ENCODE peak calls at places on chromosomes 2 and 18, in seven cellular contexts. D, I, G, Y, W, J and L are unnamed samples. For H3K4me1, the result is how much of the 10 kb centered on the place peaks cover.

GRCh38 chr2:99600929-99601680 is 111.3 kb upstream of the REV1 start:
- DNase-seq in G (no peak), J (no peak), W (no peak), I (no peak), Y (no peak), D (no peak), L (no peak)

GRCh38 chr2:177670791-177671528 is 278.4 kb downstream of the AGPS start:
- DNase-seq in Y (no peak), I (no peak), G (no peak), W (no peak), D (no peak), J (no peak), L (no peak)

GRCh38 chr2:10534514-10535250 is 86.6 kb upstream of the ODC1 start:
- DNase-seq in G (no peak), I (peak), Y (no peak), D (no peak), W (no peak), J (no peak), L (no peak)

GRCh38 chr2:69306897-69307695 is 79.9 kb downstream of the GFPT1 start:
- DNase-seq in I (peak), J (peak), G (peak), Y (peak), W (no peak), D (peak), L (no peak)

GRCh38 chr2:240702640-240703011 is 11.0 kb downstream of the AQP12A start:
- DNase-seq in J (no peak), W (no peak), G (peak), Y (no peak), I (peak), D (no peak), L (no peak)

GRCh38 chr2:142586693-142587432 is 290.6 kb upstream of the KYNU start:
- DNase-seq in G (no peak), Y (no peak), D (no peak), W (no peak), I (peak), J (no peak), L (no peak)

GRCh38 chr2:125085904-125086303 is 1060.8 kb downstream of the CNTNAP5 start:
- DNase-seq in Y (no peak), D (no peak), G (no peak), I (no peak), W (no peak), J (no peak), L (no peak)

GRCh38 chr18:79973517-79973916 is 9.1 kb downstream of the HSBP1L1 start:
- DNase-seq in Y (no peak), J (no peak), D (no peak), W (no peak), I (no peak), G (no peak), L (no peak)

GRCh38 chr2:129868151-129868550 is 111.3 kb upstream of the RAB6C start:
- DNase-seq in J (no peak), Y (no peak), D (no peak), G (no peak), I (no peak), W (no peak), L (no peak)

GRCh38 chr2:173997779-173998178 is 32.6 kb upstream of the SP3 start:
- DNase-seq in G (no peak), W (no peak), Y (no peak), D (no peak), J (no peak), I (no peak), L (no peak)

GRCh38 chr18:58552057-58552461 is 76.8 kb downstream of the ALPK2 start:
- DNase-seq in I (no peak), W (no peak), Y (no peak), D (no peak), G (no peak), J (no peak), L (no peak)

GRCh38 chr2:126911111-126911796 is 12.6 kb downstream of the TEX51 start:
- DNase-seq in Y (no peak), G (no peak), J (no peak), W (no peak), I (peak), D (no peak), L (no peak)

GRCh38 chr18:23283933-23284430 is 148.7 kb downstream of the CABLES1 start:
- DNase-seq in Y (no peak), J (no peak), D (no peak), I (no peak), G (no peak), W (no peak), L (no peak)

DNA sequence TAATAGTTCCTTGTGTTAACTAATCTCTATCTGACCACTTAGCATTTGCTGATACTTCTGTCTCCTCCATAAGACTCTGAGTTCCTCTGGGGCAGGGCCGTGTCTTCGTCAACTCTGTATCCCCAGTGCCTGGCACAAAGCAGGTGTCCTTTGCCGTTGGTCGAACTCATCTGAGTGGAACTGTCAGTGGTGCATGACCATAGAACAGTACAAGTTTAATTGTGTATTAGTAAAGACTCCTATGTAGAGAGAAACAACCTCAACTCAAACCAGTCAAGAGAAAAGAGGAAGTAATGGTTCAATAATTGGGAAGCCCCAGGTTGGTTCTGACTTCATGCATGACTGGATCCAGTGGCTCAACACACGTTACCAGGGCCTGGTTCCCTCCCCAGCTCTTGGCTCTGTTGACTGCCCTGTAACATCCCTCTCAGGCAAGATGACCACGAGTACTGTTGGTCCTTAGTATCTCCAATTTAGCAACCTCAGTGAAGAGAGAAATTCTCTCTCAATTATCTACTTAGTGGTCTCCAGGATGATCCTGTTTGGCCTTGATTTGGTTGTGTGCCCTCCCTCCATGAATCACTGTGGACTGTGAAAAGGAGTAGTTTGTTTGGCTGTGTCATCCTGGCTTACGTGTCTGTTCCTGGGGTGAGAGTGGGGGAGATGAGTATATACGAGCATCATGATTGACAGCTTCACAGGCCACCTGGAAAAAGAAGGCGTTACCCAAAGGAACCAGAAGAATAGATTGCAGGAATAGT is 58.5 kb upstream of the MSH6 start:
- DNase-seq in W (no peak), Y (no peak), I (no peak), G (no peak), D (no peak), J (no peak), L (no peak)
- H3K4me3 ChIP-seq in W (no peak), Y (no peak), I (no peak), G (no peak), D (no peak), J (no peak), L (no peak)

DNA sequence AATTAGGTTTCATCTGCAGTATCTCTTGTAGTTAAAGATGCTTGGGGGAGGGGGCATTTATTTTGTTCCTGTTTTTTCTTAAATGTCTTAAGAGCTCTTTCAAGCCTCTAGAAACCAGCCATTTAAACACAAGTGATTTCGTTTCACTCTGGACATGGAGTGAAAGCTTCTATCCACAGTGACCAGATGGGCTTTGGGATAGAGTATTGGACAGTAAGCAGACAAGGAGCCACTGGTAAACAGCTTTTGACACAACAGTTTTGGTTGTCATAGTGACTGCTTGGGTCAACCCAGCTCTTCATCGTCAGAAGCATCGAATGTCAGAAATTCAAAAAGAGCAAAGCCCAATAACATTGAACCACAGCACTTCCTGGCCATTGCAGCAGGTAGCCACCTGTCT is 4.9 kb downstream of the QPCT start:
- DNase-seq in I (no peak), Y (no peak), J (no peak), D (no peak), G (no peak), W (no peak), L (no peak)
- H3K4me1 ChIP-seq in I (under half), Y (under half), J (under half), D (under half), G (under half), W (under half), L (under half)

GRCh38 chr2:73918856-73919255 is 7.8 kb upstream of the DGUOK start:
- DNase-seq in Y (no peak), I (no peak), J (no peak), G (no peak), D (no peak), W (no peak), L (no peak)

GRCh38 chr2:73919596-73920228 is 7.0 kb upstream of the DGUOK start:
- DNase-seq in I (no peak), D (no peak), Y (no peak), J (no peak), G (no peak), W (no peak), L (no peak)

GRCh38 chr2:73922681-73923080 is 4.0 kb upstream of the DGUOK start:
- DNase-seq in J (no peak), G (no peak), D (no peak), I (no peak), W (no peak), Y (no peak), L (no peak)

GRCh38 chr2:73921581-73921980 is 5.1 kb upstream of the DGUOK start:
- DNase-seq in G (no peak), J (no peak), Y (no peak), W (no peak), I (no peak), D (no peak), L (no peak)

GRCh38 chr2:73920577-73921545 is 5.8 kb upstream of the DGUOK start:
- DNase-seq in J (no peak), W (no peak), G (peak), I (no peak), Y (no peak), D (peak), L (peak)
- H3K27ac ChIP-seq in J (peak), W (no peak), G (no peak), I (no peak), Y (no peak), D (no peak), L (no peak)

DNA sequence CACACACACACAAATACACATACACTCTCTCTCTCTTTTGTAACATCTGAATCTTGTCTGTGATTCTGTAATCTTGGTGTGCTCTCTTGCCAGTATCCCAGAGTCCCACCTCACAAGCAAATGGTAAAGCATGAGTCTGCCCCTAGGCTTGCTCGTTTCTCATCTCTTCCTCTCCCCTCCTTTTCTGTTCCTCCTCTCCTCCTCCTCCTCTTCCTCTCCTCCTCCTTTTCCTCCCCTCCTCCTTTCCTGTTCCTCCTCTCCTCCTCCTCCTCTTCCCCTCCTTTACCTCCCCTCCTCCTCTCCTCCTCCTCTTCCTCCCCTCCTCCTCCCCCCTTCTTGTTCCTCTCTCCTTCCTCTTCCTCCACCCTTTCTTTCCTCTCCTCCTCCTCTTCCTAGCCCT is 59.0 kb downstream of the TNFRSF11A start:
- DNase-seq in Y (no peak), I (no peak), D (no peak), G (no peak), J (no peak), W (no peak), L (no peak)
- H3K4me3 ChIP-seq in Y (no peak), I (no peak), D (no peak), G (no peak), J (no peak), W (no peak), L (no peak)

GRCh38 chr2:196660264-196660663 is 20.7 kb downstream of the CCDC150 start:
- DNase-seq in Y (no peak), G (no peak), J (no peak), W (peak), D (no peak), I (no peak), L (no peak)
- H3K4me1 ChIP-seq in Y (under half), G (under half), J (under half), W (under half), D (under half), I (under half), L (under half)

DNA sequence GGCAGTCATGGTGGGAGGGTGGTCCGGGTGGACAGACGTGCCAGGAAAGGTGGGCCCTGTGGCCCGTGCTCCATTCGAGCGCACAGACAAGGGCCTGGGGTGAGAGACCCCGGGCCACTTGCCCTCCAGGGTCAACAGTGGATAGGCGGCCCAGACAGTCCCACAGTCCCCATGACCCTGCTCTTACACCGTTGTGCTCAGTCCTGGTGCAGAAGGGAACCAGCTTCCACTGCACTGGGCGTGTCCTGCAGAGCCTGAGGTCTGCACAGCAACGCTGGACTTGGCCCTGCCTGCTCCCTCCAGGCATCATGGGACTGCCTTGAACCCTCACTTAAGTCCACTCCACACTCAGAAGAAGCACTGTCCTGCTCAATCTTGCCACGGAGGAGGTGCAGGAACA is 52.0 kb downstream of the PXDN start:
- DNase-seq in W (no peak), Y (no peak), J (no peak), D (no peak), I (no peak), G (no peak), L (no peak)
- H3K27ac ChIP-seq in W (no peak), Y (no peak), J (no peak), D (no peak), I (no peak), G (no peak), L (no peak)

GRCh38 chr2:85584354-85584856 is at the start of gene VAMP5:
- DNase-seq in J (no peak), G (peak), I (peak), Y (peak), W (no peak), D (no peak), L (peak)

GRCh38 chr2:85584857-85585780 is 888 bp downstream of the VAMP5 start:
- DNase-seq in Y (no peak), I (no peak), W (no peak), D (no peak), J (no peak), G (no peak), L (no peak)

GRCh38 chr2:85582467-85582866 is 1.8 kb upstream of the VAMP5 start:
- DNase-seq in J (no peak), I (no peak), Y (no peak), W (no peak), G (no peak), D (no peak), L (no peak)

GRCh38 chr2:85585781-85586105 is 1.5 kb downstream of the VAMP5 start:
- DNase-seq in W (no peak), D (no peak), J (no peak), G (no peak), I (no peak), Y (no peak), L (no peak)

DNA sequence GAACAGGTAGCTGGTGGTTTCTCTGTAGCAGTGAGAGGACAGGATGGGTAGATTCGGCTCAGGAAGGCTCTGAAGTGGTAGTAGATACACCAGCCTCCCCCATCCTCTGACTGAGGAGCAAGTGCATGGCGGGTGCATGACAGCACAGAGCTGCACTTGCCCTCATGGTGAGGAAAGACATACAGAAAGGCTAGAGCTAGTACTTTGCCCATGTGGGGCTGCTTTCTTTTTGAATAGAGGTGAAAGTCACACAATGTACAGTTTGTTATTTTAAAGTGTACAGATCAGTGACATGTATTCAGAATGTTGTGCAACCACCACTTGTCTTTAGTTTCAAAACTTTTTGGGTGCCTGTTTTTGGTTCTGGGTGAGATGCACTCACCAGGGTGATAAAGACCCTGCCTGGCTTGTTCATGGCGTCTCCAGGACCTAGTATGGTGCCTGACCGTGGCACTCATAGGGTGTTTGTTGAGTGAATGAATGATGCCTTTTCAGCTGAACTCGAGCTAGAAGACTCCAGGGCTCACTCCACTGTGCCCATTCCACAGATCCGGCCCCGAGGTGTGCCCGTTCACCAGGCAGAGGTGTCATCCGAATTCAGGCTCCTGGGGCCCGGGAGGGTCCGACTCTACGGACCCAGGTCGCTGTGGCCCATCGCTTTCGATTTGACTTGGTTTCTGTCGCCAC is 421 bp upstream of the VAMP5 start:
- DNase-seq in J (no peak), D (no peak), G (no peak), Y (no peak), W (no peak), I (peak), L (no peak)
- H3K4me3 ChIP-seq in J (peak), D (no peak), G (peak), Y (peak), W (no peak), I (peak), L (peak)

GRCh38 chr2:187985923-187986322 is 305.8 kb upstream of the GULP1 start:
- DNase-seq in J (no peak), Y (no peak), W (no peak), I (no peak), G (no peak), D (no peak), L (no peak)

GRCh38 chr2:187988348-187988747 is 303.3 kb upstream of the GULP1 start:
- DNase-seq in J (no peak), W (no peak), Y (no peak), G (no peak), D (no peak), I (no peak), L (no peak)

GRCh38 chr2:187986392-187987105 is 305.1 kb upstream of the GULP1 start:
- DNase-seq in J (no peak), D (no peak), G (no peak), Y (no peak), W (peak), I (no peak), L (no peak)

GRCh38 chr2:187982668-187983067 is 309.0 kb upstream of the GULP1 start:
- DNase-seq in Y (no peak), J (no peak), G (no peak), W (no peak), I (no peak), D (no peak), L (no peak)

GRCh38 chr2:187985195-187985594 is 306.5 kb upstream of the GULP1 start:
- DNase-seq in Y (no peak), W (no peak), J (no peak), D (no peak), I (no peak), G (no peak), L (no peak)
- H3K4me1 ChIP-seq in Y (under half), W (under half), J (under half), D (under half), I (under half), G (under half), L (under half)

DNA sequence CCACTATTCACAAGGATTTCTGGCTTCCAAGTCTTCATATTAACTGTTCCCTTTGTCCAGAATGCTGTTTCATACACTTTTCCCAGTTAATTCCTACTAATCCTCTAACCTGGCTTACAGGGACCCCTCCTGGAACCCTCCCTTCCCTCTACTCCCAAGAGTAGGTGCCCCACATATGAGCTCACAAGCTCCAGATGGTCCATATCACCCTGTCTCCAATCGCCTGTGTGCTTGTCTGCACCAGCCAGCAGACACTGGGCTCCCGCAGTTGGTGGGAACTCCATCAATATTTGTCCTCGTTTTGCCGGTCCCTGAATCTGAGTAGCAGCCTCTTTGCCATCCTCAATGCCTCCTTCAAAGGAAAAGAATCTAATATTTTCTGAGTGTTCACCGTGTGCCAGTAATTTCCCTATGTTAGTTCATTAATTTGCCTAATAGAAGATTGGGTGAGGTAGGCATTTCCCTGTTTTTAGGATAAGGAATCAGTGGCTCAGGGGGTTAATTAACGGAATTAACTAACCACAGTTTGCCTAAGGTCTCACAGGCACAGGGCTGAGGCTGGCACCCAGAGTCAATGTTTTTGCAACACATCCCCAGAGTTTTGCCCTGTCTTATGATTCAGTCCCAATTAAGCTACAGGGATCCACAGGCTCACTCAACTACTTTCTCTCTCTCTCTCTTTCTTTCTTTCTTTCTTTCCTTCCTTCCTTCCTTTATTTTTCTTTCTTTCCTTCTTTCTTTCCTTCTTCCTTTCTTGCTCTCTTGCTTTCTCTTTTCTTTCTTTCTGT is 141.6 kb upstream of the CYP1B1 start:
- DNase-seq in I (no peak), D (no peak), J (no peak), G (no peak), Y (no peak), W (no peak), L (no peak)
- H3K27ac ChIP-seq in I (no peak), D (no peak), J (no peak), G (no peak), Y (no peak), W (no peak), L (no peak)